ENCODE peak calls at places on chromosomes 5 and 9, in six cellular contexts. K, R, P, Y, F and S are unnamed samples.

GRCh38 chr9:124353811-124354274 is 61.4 kb downstream of the PSMB7 start:
- DNase-seq in Y (no peak), K (no peak), R (no peak), P (peak), F (no peak), S (no peak)

GRCh38 chr5:164012376-164012775 is 507.0 kb downstream of the MAT2B start:
- DNase-seq in R (no peak), F (no peak), Y (no peak), P (no peak), K (no peak), S (no peak)

GRCh38 chr5:180644825-180645608 is 4.4 kb downstream of the FLT4 start:
- DNase-seq in F (no peak), Y (no peak), K (no peak), P (no peak), R (no peak), S (no peak)

GRCh38 chr5:1152156-1152555 is 40.3 kb upstream of the SLC12A7 start:
- DNase-seq in F (no peak), P (no peak), K (no peak), Y (no peak), R (no peak), S (no peak)

GRCh38 chr5:75279324-75279723 is 42.6 kb upstream of the ANKRD31 start:
- DNase-seq in K (no peak), P (peak), F (no peak), Y (no peak), R (no peak), S (no peak)

GRCh38 chr9:118003240-118003639 is 299.0 kb downstream of the TLR4 start:
- DNase-seq in R (no peak), K (no peak), P (no peak), F (no peak), Y (no peak), S (no peak)

GRCh38 chr5:103808464-103809106 is 246.0 kb upstream of the NUDT12 start:
- DNase-seq in K (no peak), P (peak), Y (no peak), R (peak), F (peak), S (peak)

GRCh38 chr5:130096488-130096887 is 192.2 kb downstream of the CHSY3 start:
- DNase-seq in K (no peak), F (no peak), P (no peak), Y (no peak), R (no peak), S (no peak)

GRCh38 chr9:86602715-86603114 is 248.5 kb upstream of the TUT7 start:
- DNase-seq in Y (no peak), K (no peak), F (no peak), R (no peak), P (peak), S (no peak)

GRCh38 chr5:124193371-124193789 is 553.1 kb downstream of the ZNF608 start:
- DNase-seq in K (no peak), R (no peak), F (no peak), P (no peak), Y (no peak), S (no peak)

GRCh38 chr5:73388371-73388684 is 60.2 kb downstream of the FOXD1 start:
- DNase-seq in Y (no peak), R (no peak), K (no peak), F (no peak), P (peak), S (no peak)

GRCh38 chr5:40518511-40518917 is 161.2 kb upstream of the PTGER4 start:
- DNase-seq in R (peak), F (no peak), K (no peak), Y (no peak), P (peak), S (peak)

GRCh38 chr5:169072223-169072622 is 228.7 kb downstream of the SLIT3 start:
- DNase-seq in R (no peak), P (no peak), Y (no peak), F (no peak), K (no peak), S (no peak)

GRCh38 chr9:12708562-12709298 is 15.5 kb downstream of the TYRP1 start:
- DNase-seq in Y (no peak), F (no peak), R (no peak), P (peak), K (no peak), S (no peak)

GRCh38 chr9:14343948-14344547 is 30.1 kb upstream of the NFIB start:
- DNase-seq in Y (no peak), R (no peak), K (no peak), F (no peak), P (no peak), S (no peak)

GRCh38 chr9:89888233-89888632 is 283.4 kb downstream of the GADD45G start:
- DNase-seq in P (no peak), R (no peak), Y (no peak), K (no peak), F (no peak), S (no peak)

GRCh38 chr5:1563617-1564181 is 39.9 kb upstream of the LPCAT1 start:
- DNase-seq in F (no peak), K (no peak), R (no peak), P (no peak), Y (no peak), S (no peak)

GRCh38 chr5:179420476-179420875 is 75.2 kb upstream of the ADAMTS2 start:
- DNase-seq in R (no peak), F (no peak), Y (no peak), P (no peak), K (no peak), S (no peak)

GRCh38 chr5:181203842-181204560 is 995 bp downstream of the TRIM7 start:
- DNase-seq in P (peak), K (no peak), F (no peak), R (no peak), Y (no peak), S (no peak)

GRCh38 chr5:63310644-63311043 is 651.6 kb downstream of the HTR1A start:
- DNase-seq in K (no peak), R (no peak), Y (no peak), F (no peak), P (no peak), S (no peak)

GRCh38 chr9:128771094-128771721 is 519 bp downstream of the ZER1 start:
- DNase-seq in Y (no peak), P (peak), K (peak), R (no peak), F (no peak), S (no peak)

GRCh38 chr5:102296229-102296817 is at the start of gene SLCO4C1:
- DNase-seq in R (no peak), F (peak), P (peak), K (peak), Y (peak), S (peak)

GRCh38 chr5:69492391-69493234 is at the start of gene OCLN:
- DNase-seq in Y (peak), P (peak), K (no peak), F (no peak), R (no peak), S (no peak)

GRCh38 chr9:4297151-4297794 is 2.6 kb downstream of the GLIS3 start:
- DNase-seq in R (peak), P (peak), F (no peak), Y (no peak), K (peak), S (no peak)

GRCh38 chr5:178426326-178427130 is 163.7 kb downstream of the COL23A1 start:
- DNase-seq in K (no peak), Y (no peak), R (no peak), F (no peak), P (no peak), S (no peak)

GRCh38 chr9:133881671-133882381 is 110.3 kb downstream of the VAV2 start:
- DNase-seq in Y (no peak), K (no peak), F (no peak), R (no peak), P (no peak), S (no peak)

GRCh38 chr5:114010362-114010761 is 351.5 kb upstream of the KCNN2 start:
- DNase-seq in P (peak), F (no peak), R (no peak), Y (no peak), K (no peak), S (no peak)

GRCh38 chr5:75736273-75736672 is 19.0 kb upstream of the POC5 start:
- DNase-seq in F (no peak), K (no peak), P (no peak), Y (no peak), R (no peak), S (no peak)

GRCh38 chr5:157477814-157478494 is 17.9 kb downstream of the NIPAL4 start:
- DNase-seq in Y (no peak), F (no peak), K (no peak), P (no peak), R (no peak), S (no peak)

GRCh38 chr5:17203329-17204132 is 13.9 kb upstream of the BASP1 start:
- DNase-seq in Y (peak), F (no peak), P (peak), K (no peak), R (no peak), S (no peak)

GRCh38 chr9:114619205-114619758 is 8.2 kb downstream of the TMEM268 start:
- DNase-seq in F (no peak), P (no peak), R (no peak), K (no peak), Y (no peak), S (no peak)

GRCh38 chr5:143044265-143044664 is 274.1 kb downstream of the ARHGAP26 start:
- DNase-seq in Y (no peak), K (no peak), R (no peak), F (no peak), P (no peak), S (no peak)

GRCh38 chr5:5919411-5919810 is 458.9 kb downstream of the MED10 start:
- DNase-seq in F (no peak), R (no peak), P (no peak), K (no peak), Y (no peak), S (no peak)

GRCh38 chr5:107864793-107865192 is 194.1 kb upstream of the EFNA5 start:
- DNase-seq in F (no peak), P (peak), R (no peak), K (no peak), Y (no peak), S (no peak)

GRCh38 chr5:134543820-134544692 is 18.6 kb downstream of the JADE2 start:
- DNase-seq in P (no peak), F (no peak), R (no peak), Y (no peak), K (no peak), S (no peak)